ENCODE peak calls at places on chromosomes 5 and 9, in four cellular contexts. V is Caco-2, N is lung, B is ovary. W is an unnamed sample. For H3K4me1, the result is how much of the 10 kb centered on the place peaks cover.

GRCh38 chr5:14142856-14143508 is at the start of gene TRIO:
- DNase-seq in V (peak), N (peak), B (peak), W (peak)

GRCh38 chr9:4583001-4583400 is 79.1 kb upstream of the PLPP6 start:
- DNase-seq in V (no peak), N (no peak), B (no peak), W (no peak)

GRCh38 chr9:93869863-93870262 is 85.3 kb downstream of the BARX1 start:
- DNase-seq in V (no peak), N (no peak), B (no peak), W (no peak)

GRCh38 chr5:1331861-1332405 is 13.0 kb downstream of the CLPTM1L start:
- DNase-seq in V (no peak), N (no peak), B (no peak), W (no peak)

GRCh38 chr9:77751341-77752091 is 103.4 kb upstream of the GNA14 start:
- DNase-seq in V (peak), N (no peak), B (no peak), W (peak)

GRCh38 chr5:144191998-144192397 is 21.3 kb downstream of the KCTD16 start:
- DNase-seq in V (no peak), N (no peak), B (no peak), W (no peak)

GRCh38 chr9:126663661-126664072 is 49.9 kb downstream of the LMX1B start:
- DNase-seq in V (no peak), N (no peak), B (no peak), W (no peak)

GRCh38 chr5:163758283-163758711 is 252.9 kb downstream of the MAT2B start:
- DNase-seq in V (no peak), N (no peak), B (no peak), W (no peak)

GRCh38 chr5:86152988-86153560 is 464.7 kb upstream of the COX7C start:
- DNase-seq in V (no peak), N (no peak), B (no peak), W (no peak)

GRCh38 chr9:118331622-118332045 is 627.4 kb downstream of the TLR4 start:
- DNase-seq in V (no peak), N (no peak), B (no peak), W (no peak)

GRCh38 chr5:76546497-76547102 is 76.6 kb downstream of the F2RL2 start:
- DNase-seq in V (no peak), N (no peak), B (no peak), W (no peak)

GRCh38 chr5:93107828-93108520 is 473.0 kb downstream of the NR2F1-AS1 start:
- DNase-seq in V (no peak), N (no peak), B (no peak), W (no peak)

GRCh38 chr5:142829821-142830220 is 59.6 kb downstream of the ARHGAP26 start:
- DNase-seq in V (no peak), N (no peak), B (no peak), W (no peak)

GRCh38 chr5:10632110-10632903 is 68.4 kb downstream of the ANKRD33B start:
- DNase-seq in V (no peak), N (no peak), B (no peak), W (no peak)

GRCh38 chr5:68086857-68087256 is 128.7 kb upstream of the PIK3R1 start:
- DNase-seq in V (no peak), N (no peak), B (peak), W (no peak)

GRCh38 chr9:129276486-129277260 is 98.6 kb upstream of the IER5L start:
- DNase-seq in V (peak), N (no peak), B (peak), W (no peak)

GRCh38 chr5:157640406-157640805 is 11.8 kb downstream of the SOX30 start:
- DNase-seq in V (no peak), N (no peak), B (no peak), W (no peak)

GRCh38 chr9:77945798-77946197 is 85.8 kb downstream of the GNAQ start:
- DNase-seq in V (no peak), N (no peak), B (no peak), W (no peak)

GRCh38 chr5:137492321-137492720 is 6.8 kb downstream of the SPOCK1 start:
- DNase-seq in V (no peak), N (no peak), B (no peak), W (no peak)

GRCh38 chr5:66041612-66042011 is 102.5 kb upstream of the SREK1 start:
- DNase-seq in V (no peak), N (no peak), B (no peak), W (no peak)

GRCh38 chr5:158609729-158610128 is 490.0 kb downstream of the EBF1 start:
- DNase-seq in V (no peak), N (no peak), B (no peak), W (no peak)

GRCh38 chr5:150605546-150605945 is 34.9 kb upstream of the SYNPO start:
- DNase-seq in V (no peak), N (no peak), B (no peak), W (no peak)

GRCh38 chr9:129619787-129620668 is 873 bp downstream of the C9orf50 start:
- DNase-seq in V (no peak), N (no peak), B (no peak), W (peak)

GRCh38 chr9:89386797-89387196 is 68.5 kb downstream of the SECISBP2 start:
- DNase-seq in V (no peak), N (no peak), B (no peak), W (no peak)

GRCh38 chr9:124022201-124023121 is 10.9 kb downstream of the LHX2 start:
- DNase-seq in V (peak), N (no peak), B (no peak), W (peak)

GRCh38 chr5:3659907-3660306 is 64.3 kb downstream of the IRX1 start:
- DNase-seq in V (no peak), N (no peak), B (no peak), W (no peak)

GRCh38 chr5:159412284-159413046 is 82.2 kb upstream of the IL12B start:
- DNase-seq in V (no peak), N (peak), B (no peak), W (no peak)

GRCh38 chr5:135576075-135576599 is 2.7 kb downstream of the CXCL14 start:
- DNase-seq in V (no peak), N (no peak), B (no peak), W (no peak)

GRCh38 chr9:91714874-91715615 is 235.0 kb downstream of the ROR2 start:
- DNase-seq in V (no peak), N (no peak), B (no peak), W (no peak)

GRCh38 chr9:101398335-101398929 is at the start of the genes MRPL50 and ZNF189:
- DNase-seq in V (peak), N (peak), B (peak), W (peak)

GRCh38 chr5:146772881-146773440 is 105.6 kb downstream of the PPP2R2B start:
- DNase-seq in V (no peak), N (no peak), B (no peak), W (no peak)

GRCh38 chr5:130964238-130965192 is 200.5 kb downstream of the HINT1 start:
- DNase-seq in V (no peak), N (no peak), B (no peak), W (no peak)

GRCh38 chr9:134066923-134067851 is 639 bp downstream of the BRD3 start:
- DNase-seq in V (peak), N (peak), B (no peak), W (peak)

GRCh38 chr5:172798422-172799215 is 27.6 kb upstream of the DUSP1 start:
- DNase-seq in V (no peak), N (peak), B (peak), W (no peak)

GRCh38 chr5:129858126-129858675 is 46.1 kb upstream of the CHSY3 start:
- DNase-seq in V (no peak), N (no peak), B (no peak), W (no peak)

GRCh38 chr5:44389410-44389879 is at the start of gene FGF10:
- DNase-seq in V (no peak), N (no peak), B (peak), W (peak)

GRCh38 chr9:107639426-107639825 is 149.9 kb upstream of the KLF4 start:
- DNase-seq in V (peak), N (no peak), B (no peak), W (no peak)

GRCh38 chr9:32783168-32783891 is at the start of gene TMEM215:
- DNase-seq in V (no peak), N (no peak), B (no peak), W (peak)

GRCh38 chr9:124203818-124204217 is 53.9 kb upstream of the NEK6 start:
- DNase-seq in V (no peak), N (no peak), B (no peak), W (no peak)

GRCh38 chr9:111034146-111034545 is 4.1 kb downstream of the LPAR1 start:
- DNase-seq in V (no peak), N (no peak), B (no peak), W (no peak)
- H3K4me3 ChIP-seq in V (no peak), N (no peak), B (no peak), W (no peak)

DNA sequence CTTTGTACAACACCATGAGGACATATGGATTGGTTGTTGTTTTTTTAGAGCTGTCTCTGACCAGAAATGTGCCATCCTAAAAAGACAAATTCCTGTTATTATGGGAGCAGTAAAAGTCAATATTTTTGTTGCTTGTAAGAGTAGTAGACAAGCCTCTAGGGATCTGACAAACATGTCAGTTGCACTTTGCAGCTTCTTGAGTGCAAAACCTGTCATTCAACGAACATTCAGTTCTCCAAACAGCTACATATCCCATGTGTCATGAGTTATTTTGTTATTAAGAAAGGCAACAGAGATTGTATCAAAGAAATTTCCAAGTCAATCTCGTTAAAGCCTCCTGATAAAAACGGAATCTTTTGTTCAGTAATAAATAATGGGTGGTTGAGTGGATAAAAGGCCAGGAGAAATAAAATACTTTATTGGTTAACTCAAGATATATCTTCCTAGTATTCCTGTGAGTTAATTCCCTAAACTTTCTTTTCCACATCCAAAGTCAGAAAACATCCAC is 18.1 kb downstream of the C5orf58 start:
- DNase-seq in V (no peak), N (no peak), B (no peak), W (no peak)
- H3K4me1 ChIP-seq in V (under half), N (under half), B (under half), W (under half)

DNA sequence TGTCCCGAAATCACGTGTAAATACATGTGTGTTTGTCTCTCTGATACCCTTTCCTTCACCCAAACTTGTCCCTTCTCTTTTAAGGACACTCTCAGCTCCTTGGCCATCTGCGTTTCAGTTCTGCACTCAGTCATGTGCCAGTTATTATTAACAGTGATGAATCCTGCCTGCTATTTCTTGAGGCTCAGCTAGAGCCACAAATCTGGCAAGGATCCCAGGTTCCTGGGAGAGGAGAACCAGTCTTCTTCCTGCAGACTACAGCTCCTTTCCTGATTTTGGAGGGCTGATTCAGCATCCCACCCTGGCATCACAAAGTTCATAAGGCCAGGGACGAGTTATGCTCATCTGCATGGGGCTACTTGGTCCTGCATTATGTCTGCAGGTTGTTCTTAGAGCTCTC is 5.6 kb downstream of the MAMDC2 start:
- DNase-seq in V (no peak), N (no peak), B (peak), W (peak)
- H3K4me3 ChIP-seq in V (no peak), N (no peak), B (no peak), W (no peak)

GRCh38 chr5:134127988-134128647 is 13.6 kb downstream of the TCF7 start:
- DNase-seq in V (no peak), N (no peak), B (no peak), W (no peak)

GRCh38 chr5:134124289-134125194 is 10.1 kb downstream of the TCF7 start:
- DNase-seq in V (no peak), N (no peak), B (no peak), W (no peak)

GRCh38 chr5:134127376-134127861 is 12.9 kb downstream of the TCF7 start:
- DNase-seq in V (no peak), N (no peak), B (no peak), W (no peak)

GRCh38 chr5:134123360-134123759 is 8.9 kb downstream of the TCF7 start:
- DNase-seq in V (no peak), N (no peak), B (no peak), W (no peak)

DNA sequence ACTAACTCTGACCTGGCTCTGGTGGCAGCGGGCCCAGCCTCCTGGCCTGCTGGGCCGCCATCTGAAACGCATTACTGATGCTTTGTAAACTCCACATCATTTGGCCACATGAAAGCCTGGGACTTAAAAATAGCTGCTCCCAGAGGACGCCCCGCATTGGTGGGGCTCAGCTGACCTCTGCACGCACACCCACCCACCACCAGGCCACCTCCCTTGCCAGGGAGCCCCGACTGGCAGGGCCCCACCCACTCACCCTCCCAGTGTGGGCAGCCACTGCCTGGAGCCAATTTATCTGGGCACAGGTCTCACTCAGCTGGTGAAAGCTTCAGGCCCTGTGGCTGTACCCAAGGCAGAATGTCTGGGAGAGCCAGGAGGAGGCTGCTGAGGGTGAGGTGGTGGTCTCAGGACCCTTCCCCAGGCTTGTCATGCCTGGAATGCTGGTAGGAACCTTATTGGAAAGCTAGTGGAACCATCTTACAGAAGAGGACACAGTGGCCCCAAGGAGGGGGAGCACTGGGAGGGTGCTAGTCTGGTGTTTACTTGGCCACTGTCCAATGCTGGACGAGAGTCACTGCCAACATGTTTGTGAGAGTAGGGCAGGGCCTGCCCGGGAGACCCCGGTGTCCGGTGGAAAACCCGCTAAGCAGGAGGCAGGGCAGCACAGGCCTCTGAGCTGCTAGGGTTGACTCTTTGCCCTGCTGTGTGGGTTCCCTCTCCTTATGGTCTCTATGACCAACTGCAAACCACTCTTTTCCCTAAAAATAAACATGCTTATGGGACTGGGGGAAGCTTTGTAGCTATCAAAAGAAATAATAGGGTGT is 10.9 kb downstream of the TCF7 start:
- DNase-seq in V (no peak), N (no peak), B (peak), W (peak)
- H3K4me1 ChIP-seq in V (under half), N (under half), B (under half), W (under half)

DNA sequence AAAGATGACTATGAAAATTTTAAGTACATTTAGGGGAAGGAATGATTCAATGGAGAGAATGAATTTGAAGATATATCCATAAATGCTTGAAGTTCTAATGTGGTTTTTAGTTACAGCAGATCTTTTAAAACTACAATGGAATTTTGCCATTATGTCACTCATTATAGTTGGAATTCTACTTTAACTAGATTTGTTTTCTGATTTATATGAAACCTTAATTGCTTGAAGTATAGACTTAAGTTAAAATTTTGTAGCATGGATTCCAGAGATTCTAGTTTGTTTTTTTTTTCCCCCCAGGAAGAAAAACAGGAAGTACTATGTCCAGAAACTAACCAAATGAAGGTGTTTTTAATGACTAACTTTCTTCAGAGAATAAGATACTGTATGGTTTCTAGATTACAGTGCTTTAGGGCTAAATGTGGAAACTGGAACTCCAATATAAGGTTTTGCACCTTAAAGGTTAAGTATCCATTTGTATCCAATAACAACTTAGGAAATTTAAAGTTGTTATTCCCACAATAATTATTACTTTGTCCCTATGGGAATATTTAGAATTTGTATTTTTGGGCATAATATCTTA is 70.3 kb downstream of the ZSWIM6 start:
- DNase-seq in V (no peak), N (no peak), B (no peak), W (no peak)
- H3K4me3 ChIP-seq in V (no peak), N (no peak), B (no peak), W (no peak)

W was measured in BE2C.